ENCODE peak calls at places on chromosomes 12 and 14, in five cellular contexts. V, Z, T, A and M are unnamed samples.

GRCh38 chr12:95790912-95791849 is 617 bp upstream of the NTN4 start:
- DNase-seq in V (peak), Z (peak), T (peak), A (peak), M (peak)

GRCh38 chr12:15662303-15662980 is 126.7 kb downstream of the EPS8 start:
- DNase-seq in V (no peak), Z (no peak), T (peak), A (no peak), M (peak)

GRCh38 chr14:60300019-60300418 is 51.0 kb downstream of the PPM1A start:
- DNase-seq in V (no peak), Z (no peak), T (no peak), A (no peak), M (no peak)

GRCh38 chr12:12983420-12984035 is 16.5 kb downstream of the HEBP1 start:
- DNase-seq in V (no peak), Z (no peak), T (peak), A (peak), M (peak)

GRCh38 chr14:72443256-72443655 is 450.6 kb downstream of the DPF3 start:
- DNase-seq in V (no peak), Z (no peak), T (peak), A (no peak), M (no peak)

GRCh38 chr14:29814153-29815057 is 113.2 kb downstream of the PRKD1 start:
- DNase-seq in V (no peak), Z (no peak), T (peak), A (no peak), M (no peak)

GRCh38 chr14:79834856-79835255 is 376.4 kb downstream of the DIO2 start:
- DNase-seq in V (no peak), Z (no peak), T (no peak), A (no peak), M (peak)

GRCh38 chr14:87813691-87814090 is 179.3 kb downstream of the GALC start:
- DNase-seq in V (no peak), Z (no peak), T (no peak), A (no peak), M (no peak)

GRCh38 chr12:65568517-65568916 is 255.8 kb upstream of the HMGA2 start:
- DNase-seq in V (no peak), Z (no peak), T (peak), A (no peak), M (no peak)

GRCh38 chr12:58950739-58951100 is 30.4 kb upstream of the LRIG3 start:
- DNase-seq in V (no peak), Z (no peak), T (no peak), A (no peak), M (no peak)

GRCh38 chr14:91368681-91369416 is 48.8 kb downstream of the CCDC88C start:
- DNase-seq in V (no peak), Z (no peak), T (no peak), A (no peak), M (no peak)

GRCh38 chr14:91367173-91368171 is 50.1 kb downstream of the CCDC88C start:
- DNase-seq in V (no peak), Z (no peak), T (peak), A (peak), M (peak)

GRCh38 chr14:91371990-91372375 is 45.6 kb downstream of the CCDC88C start:
- DNase-seq in V (no peak), Z (no peak), T (no peak), A (no peak), M (no peak)

GRCh38 chr14:91371011-91371989 is 46.3 kb downstream of the CCDC88C start:
- DNase-seq in V (no peak), Z (no peak), T (no peak), A (no peak), M (no peak)

DNA sequence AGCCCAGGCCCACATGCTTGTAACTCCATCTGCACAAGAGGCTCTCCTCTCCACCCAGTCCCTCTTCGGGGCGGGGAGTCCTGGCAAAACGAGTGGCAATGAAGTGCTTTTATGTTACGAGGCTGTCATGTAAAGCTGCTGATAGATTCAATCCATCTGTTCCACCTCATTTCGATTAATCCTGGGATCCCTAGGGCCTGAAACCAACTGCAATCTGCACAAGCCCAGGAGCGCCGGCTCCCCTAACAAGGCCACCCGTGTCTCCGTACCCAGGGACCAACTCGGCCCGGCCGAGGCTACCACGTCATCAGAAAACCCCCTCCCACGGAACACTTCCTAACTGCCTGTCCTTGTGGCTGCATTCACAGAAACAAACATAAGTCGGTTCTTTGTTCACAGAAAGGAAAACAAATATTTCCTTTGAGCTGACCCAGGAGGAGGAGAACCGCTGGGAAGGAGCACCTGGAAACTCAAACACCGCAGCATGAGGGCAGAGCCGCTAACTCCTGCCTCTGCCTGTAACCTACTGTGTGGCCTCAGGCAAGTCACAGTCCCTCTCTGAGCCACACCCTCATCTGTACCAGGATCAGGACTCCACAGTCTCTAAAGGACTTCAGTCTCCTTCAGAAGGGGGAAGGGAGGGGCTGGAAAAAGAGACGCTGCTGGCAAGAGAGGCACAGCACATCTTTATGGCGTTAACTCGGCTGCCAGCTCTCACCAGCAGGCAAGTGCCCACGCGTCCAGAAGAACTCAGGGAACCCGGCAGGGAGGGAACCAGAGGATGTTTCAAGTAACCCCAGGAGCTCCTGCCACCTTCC is 47.8 kb downstream of the CCDC88C start:
- DNase-seq in V (no peak), Z (no peak), T (no peak), A (no peak), M (no peak)
- H4K8ac ChIP-seq in V (no peak), Z (no peak), T (no peak), A (no peak), M (no peak)

GRCh38 chr14:68789798-68790655 is 2.8 kb downstream of the ZFP36L1 start:
- DNase-seq in V (no peak), Z (no peak), T (no peak), A (no peak), M (peak)
- H4K8ac ChIP-seq in V (no peak), Z (no peak), T (peak), A (no peak), M (peak)

DNA sequence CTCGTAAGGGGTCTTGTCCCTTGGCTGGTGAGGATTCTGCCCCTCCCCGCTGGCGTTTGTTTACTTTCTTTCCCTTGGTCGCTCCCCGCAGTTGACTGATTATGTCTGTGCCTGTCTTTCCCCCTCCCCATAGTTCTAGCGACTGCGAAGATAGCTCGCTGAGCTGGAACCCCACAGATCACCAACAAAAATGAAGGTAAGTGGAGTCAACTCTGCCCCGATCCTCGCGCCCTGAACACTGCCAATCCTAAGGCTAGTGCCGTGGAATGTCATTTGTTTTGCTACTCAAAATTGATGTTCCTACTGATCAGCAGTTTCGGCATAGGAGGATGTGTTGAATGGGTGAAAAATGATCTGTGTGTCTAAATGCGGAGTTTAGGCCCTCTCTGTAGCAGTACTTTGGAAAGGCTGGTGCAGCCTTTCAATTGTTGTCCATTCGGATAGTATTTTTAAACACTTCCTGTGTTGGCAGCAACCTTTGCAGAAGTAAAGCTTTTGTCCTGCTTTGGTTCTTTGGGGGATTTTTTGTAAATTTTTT is 1.4 kb downstream of the ARID4A start:
- DNase-seq in V (no peak), Z (no peak), T (no peak), A (peak), M (peak)
- H4K8ac ChIP-seq in V (no peak), Z (no peak), T (peak), A (no peak), M (peak)

GRCh38 chr12:43357141-43357540 is 194.9 kb downstream of the ADAMTS20 start:
- DNase-seq in V (no peak), Z (no peak), T (no peak), A (no peak), M (no peak)

GRCh38 chr12:43362910-43363694 is 188.9 kb downstream of the ADAMTS20 start:
- DNase-seq in V (no peak), Z (no peak), T (peak), A (peak), M (no peak)
- H4K8ac ChIP-seq in V (no peak), Z (no peak), T (no peak), A (no peak), M (no peak)

DNA sequence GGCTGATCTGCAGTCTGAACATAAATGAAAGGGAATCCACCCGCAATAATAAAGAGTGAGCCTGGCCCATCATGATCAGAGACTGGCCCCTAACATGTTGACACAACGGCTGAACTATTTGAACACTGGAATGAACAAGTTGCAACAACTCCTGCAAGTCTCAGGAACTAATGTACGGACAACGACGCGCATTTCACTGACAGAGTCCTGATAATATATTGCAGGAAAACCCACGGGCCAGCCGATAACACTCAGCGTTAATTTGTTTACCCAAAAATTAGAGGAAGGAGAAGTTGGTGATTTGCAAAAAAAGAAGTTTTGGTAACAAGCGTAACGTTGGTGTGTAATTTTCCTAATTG is 195.7 kb upstream of the BTG1 start:
- DNase-seq in V (no peak), Z (no peak), T (no peak), A (no peak), M (peak)
- H4K8ac ChIP-seq in V (no peak), Z (no peak), T (no peak), A (no peak), M (peak)

DNA sequence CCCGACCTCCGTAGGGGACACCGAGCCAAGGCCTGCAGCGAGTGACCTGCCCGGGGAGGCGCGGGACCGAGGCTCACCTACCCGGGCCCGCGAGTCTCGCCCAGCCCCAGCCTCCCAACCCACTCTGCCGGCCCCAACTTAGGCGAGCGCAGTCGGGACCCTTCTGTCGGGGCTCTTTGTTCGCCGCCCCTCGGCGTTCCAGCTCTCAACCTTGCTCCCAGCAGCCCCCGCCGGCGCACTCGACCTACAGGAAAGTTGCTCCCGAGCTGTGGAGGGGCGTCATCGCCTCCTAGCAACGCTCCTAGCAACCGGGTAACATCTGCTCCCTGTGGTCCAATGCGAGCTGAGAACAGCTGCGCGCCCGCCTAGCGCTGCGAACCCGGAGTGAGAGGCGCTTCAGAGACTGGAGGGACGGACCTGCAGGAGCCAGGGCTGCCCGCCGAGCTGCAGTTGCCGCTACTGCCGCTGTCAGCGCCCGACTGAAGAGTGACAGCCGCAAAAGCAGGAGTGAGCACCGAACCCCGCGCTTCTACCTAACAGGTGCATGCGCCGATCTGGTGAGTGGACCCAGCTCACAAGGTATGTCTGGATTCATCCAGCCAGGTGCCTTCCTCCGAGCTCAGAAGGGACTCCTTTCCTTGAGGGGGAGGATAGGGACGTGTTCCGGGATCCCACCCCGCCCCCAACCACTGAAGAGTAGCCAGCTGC is 354.9 kb downstream of the SNAPC1 start:
- DNase-seq in V (peak), Z (peak), T (peak), A (peak), M (peak)
- H4K8ac ChIP-seq in V (no peak), Z (no peak), T (no peak), A (no peak), M (no peak)

DNA sequence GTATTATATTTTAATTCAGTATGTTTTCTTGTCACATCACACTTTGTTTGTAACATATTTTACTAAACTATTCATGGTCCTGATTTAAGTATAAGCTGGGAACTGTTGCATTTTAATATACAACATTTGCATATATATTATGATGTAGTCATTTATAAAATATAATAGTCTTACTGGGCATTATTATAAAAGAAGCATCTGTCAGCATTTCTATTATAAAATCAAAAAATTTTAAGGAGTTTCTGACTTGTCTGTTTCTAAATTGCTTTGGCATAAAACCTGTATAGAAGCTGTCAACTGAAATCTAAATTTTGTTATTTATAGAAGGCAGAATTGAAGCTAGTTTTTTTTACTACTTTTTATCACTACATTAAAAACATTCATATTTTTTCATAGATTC is 166.6 kb downstream of the NUBPL start:
- DNase-seq in V (no peak), Z (no peak), T (no peak), A (no peak), M (no peak)
- H4K8ac ChIP-seq in V (no peak), Z (no peak), T (no peak), A (no peak), M (no peak)

GRCh38 chr12:132108211-132108832 is 35.8 kb downstream of the DDX51 start:
- DNase-seq in V (peak), Z (peak), T (no peak), A (peak), M (no peak)
- H4K8ac ChIP-seq in V (no peak), Z (no peak), T (no peak), A (no peak), M (no peak)

DNA sequence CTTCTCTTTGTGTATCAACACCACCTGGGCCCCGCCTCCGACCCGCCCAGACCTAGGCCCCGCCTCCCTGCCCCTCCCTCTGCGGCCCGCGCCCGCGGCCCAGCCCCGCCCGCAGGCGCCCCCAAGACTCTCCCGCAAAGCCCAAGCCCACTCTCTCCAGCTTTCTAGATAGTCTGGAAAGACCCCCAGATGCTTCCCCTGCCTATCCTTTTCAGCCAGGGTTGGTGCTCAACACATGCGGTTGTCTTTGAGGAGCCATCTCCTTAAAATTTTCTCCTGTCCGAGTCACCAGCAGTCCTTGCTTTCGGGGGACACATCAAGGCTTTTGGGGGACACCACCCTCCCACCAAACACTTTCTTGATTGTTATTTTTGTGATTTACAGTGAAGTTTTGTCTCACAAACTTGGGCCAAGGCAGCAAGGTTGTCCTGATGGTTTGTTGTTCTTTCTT is 304 bp upstream of the SLC38A2 start:
- DNase-seq in V (no peak), Z (no peak), T (no peak), A (no peak), M (no peak)
- H4K8ac ChIP-seq in V (no peak), Z (no peak), T (peak), A (no peak), M (peak)

GRCh38 chr14:94598816-94599655 is 13.2 kb upstream of the SERPINA3 start:
- DNase-seq in V (peak), Z (no peak), T (peak), A (peak), M (peak)
- H4K8ac ChIP-seq in V (no peak), Z (no peak), T (peak), A (no peak), M (no peak)